ENCODE peak calls at places on chromosomes 2 and 18, in four cellular contexts. G, Q, U and I are unnamed samples.

GRCh38 chr2:55052087-55053061 is 2.1 kb upstream of the RTN4 start:
- DNase-seq in U (no peak), G (peak; percentile 48), Q (peak; percentile 84), I (no peak)

GRCh38 chr2:64482765-64483504 is 29.0 kb downstream of the LGALSL start:
- DNase-seq in Q (no peak), U (peak; percentile 80), G (peak; percentile 43), I (peak; percentile 75)

GRCh38 chr2:163878718-163879117 is 142.9 kb upstream of the FIGN start:
- DNase-seq in G (no peak), Q (peak; percentile 9), U (peak; percentile 25), I (peak; percentile 9)

GRCh38 chr18:58205780-58206160 is 161.7 kb downstream of the NEDD4L start:
- DNase-seq in G (no peak), U (no peak), Q (no peak), I (no peak)

GRCh38 chr2:204104821-204105220 is 168.3 kb downstream of the ICOS start:
- DNase-seq in G (no peak), U (no peak), Q (no peak), I (no peak)

GRCh38 chr2:162217596-162217995 is 25.6 kb downstream of the FAP start:
- DNase-seq in G (no peak), Q (peak; percentile 59), U (peak; percentile 22), I (no peak)

GRCh38 chr2:55232863-55233657 is 572 bp downstream of the RPS27A start:
- DNase-seq in G (peak; percentile 33), Q (peak; percentile 21), U (peak; percentile 65), I (peak; percentile 32)

GRCh38 chr2:23492941-23493340 is 108.0 kb downstream of the KLHL29 start:
- DNase-seq in G (no peak), U (no peak), Q (no peak), I (peak; percentile 76)

GRCh38 chr2:100321181-100321880 is 970 bp downstream of the LONRF2 start:
- DNase-seq in Q (peak; percentile 21), U (peak; percentile 44), G (peak; percentile 68), I (peak; percentile 19)

GRCh38 chr2:233384811-233385488 is 30.7 kb downstream of the DGKD start:
- DNase-seq in G (no peak), U (no peak), Q (no peak), I (peak; percentile 69)

GRCh38 chr2:110858993-110859770 is 126.8 kb downstream of the ACOXL start:
- DNase-seq in G (no peak), U (no peak), Q (no peak), I (no peak)

GRCh38 chr2:54657664-54658083 is 65.8 kb upstream of the EML6 start:
- DNase-seq in Q (peak; percentile 39), G (no peak), U (peak; percentile 60), I (no peak)

GRCh38 chr18:36576339-36576738 is 252.5 kb downstream of the TPGS2 start:
- DNase-seq in Q (no peak), G (no peak), U (no peak), I (no peak)

GRCh38 chr2:96342085-96342484 is 6.5 kb downstream of the NCAPH start:
- DNase-seq in U (peak; percentile 58), Q (peak; percentile 95), G (peak; percentile 90), I (peak; percentile 35)

GRCh38 chr2:147696426-147696825 is 148.4 kb upstream of the ACVR2A start:
- DNase-seq in G (peak; percentile 24), Q (no peak), U (peak; percentile 10), I (peak; percentile 62)

GRCh38 chr2:157486596-157487270 is 42.8 kb upstream of the CYTIP start:
- DNase-seq in G (peak; percentile 36), U (peak; percentile 46), Q (peak; percentile 35), I (peak; percentile 7)

GRCh38 chr18:58788971-58789797 is 75.5 kb upstream of the ZNF532 start:
- DNase-seq in Q (peak; percentile 84), U (peak; percentile 32), G (peak; percentile 81), I (peak; percentile 45)

GRCh38 chr2:58336416-58336815 is 95.3 kb upstream of the FANCL start:
- DNase-seq in G (no peak), U (no peak), Q (no peak), I (no peak)

GRCh38 chr2:203687161-203687560 is 19.3 kb upstream of the CD28 start:
- DNase-seq in Q (peak; percentile 31), U (no peak), G (peak; percentile 84), I (peak; percentile 88)

GRCh38 chr2:112301171-112301584 is 25.8 kb downstream of the ZC3H6 start:
- DNase-seq in Q (peak; percentile 77), U (peak; percentile 54), G (peak; percentile 94), I (peak; percentile 42)

GRCh38 chr2:240435457-240435954 is at the start of gene GPC1:
- DNase-seq in U (peak; percentile 90), G (peak; percentile 75), Q (peak; percentile 76), I (peak; percentile 83)

GRCh38 chr2:96527052-96527964 is 9.2 kb upstream of the ARID5A start:
- DNase-seq in Q (peak; percentile 18), U (peak; percentile 77), G (peak; percentile 33), I (no peak)

GRCh38 chr2:160140471-160140870 is 59.6 kb downstream of the ITGB6 start:
- DNase-seq in U (peak; percentile 41), G (peak; percentile 31), Q (peak; percentile 21), I (no peak)

GRCh38 chr18:3452750-3453539 is 3.0 kb downstream of the TGIF1 start:
- DNase-seq in Q (peak; percentile 41), U (peak; percentile 51), G (no peak), I (no peak)

GRCh38 chr2:202375006-202375610 is 1.0 kb upstream of the BMPR2 start:
- DNase-seq in U (peak; percentile 90), Q (peak; percentile 78), G (peak; percentile 93), I (peak; percentile 47)

GRCh38 chr2:188399159-188399558 is 107.5 kb downstream of the GULP1 start:
- DNase-seq in Q (peak; percentile 69), G (peak; percentile 70), U (peak; percentile 42), I (no peak)

GRCh38 chr2:6773007-6773693 is 92.6 kb downstream of the CMPK2 start:
- DNase-seq in U (peak; percentile 48), Q (peak; percentile 11), G (peak; percentile 29), I (peak; percentile 6)

GRCh38 chr2:121888189-121888557 is 132.7 kb downstream of the TSN start:
- DNase-seq in Q (no peak), G (no peak), U (no peak), I (peak; percentile 75)

GRCh38 chr2:81481994-81482368 is 1177.4 kb upstream of the LRRTM1 start:
- DNase-seq in U (no peak), G (no peak), Q (no peak), I (no peak)

GRCh38 chr2:54370405-54371104 is 85.6 kb upstream of the SPTBN1 start:
- DNase-seq in U (peak; percentile 58), Q (no peak), G (no peak), I (no peak)

GRCh38 chr18:79396431-79397287 is 929 bp downstream of the NFATC1 start:
- DNase-seq in Q (peak; percentile 26), G (peak; percentile 59), U (peak; percentile 77), I (peak; percentile 21)

GRCh38 chr2:79984476-79984875 is 320.1 kb downstream of the LRRTM1 start:
- DNase-seq in U (peak; percentile 46), G (peak; percentile 4), Q (peak; percentile 55), I (no peak)

GRCh38 chr2:20091305-20091991 is 40.0 kb upstream of the LAPTM4A start:
- DNase-seq in U (peak; percentile 97), Q (peak; percentile 97), G (peak; percentile 95), I (peak; percentile 87)

GRCh38 chr2:60094450-60094929 is 459.0 kb downstream of the BCL11A start:
- DNase-seq in Q (no peak), U (no peak), G (no peak), I (no peak)

GRCh38 chr2:1770566-1771380 is 26.5 kb upstream of the PXDN start:
- DNase-seq in Q (no peak), U (no peak), G (no peak), I (no peak)

DNA sequence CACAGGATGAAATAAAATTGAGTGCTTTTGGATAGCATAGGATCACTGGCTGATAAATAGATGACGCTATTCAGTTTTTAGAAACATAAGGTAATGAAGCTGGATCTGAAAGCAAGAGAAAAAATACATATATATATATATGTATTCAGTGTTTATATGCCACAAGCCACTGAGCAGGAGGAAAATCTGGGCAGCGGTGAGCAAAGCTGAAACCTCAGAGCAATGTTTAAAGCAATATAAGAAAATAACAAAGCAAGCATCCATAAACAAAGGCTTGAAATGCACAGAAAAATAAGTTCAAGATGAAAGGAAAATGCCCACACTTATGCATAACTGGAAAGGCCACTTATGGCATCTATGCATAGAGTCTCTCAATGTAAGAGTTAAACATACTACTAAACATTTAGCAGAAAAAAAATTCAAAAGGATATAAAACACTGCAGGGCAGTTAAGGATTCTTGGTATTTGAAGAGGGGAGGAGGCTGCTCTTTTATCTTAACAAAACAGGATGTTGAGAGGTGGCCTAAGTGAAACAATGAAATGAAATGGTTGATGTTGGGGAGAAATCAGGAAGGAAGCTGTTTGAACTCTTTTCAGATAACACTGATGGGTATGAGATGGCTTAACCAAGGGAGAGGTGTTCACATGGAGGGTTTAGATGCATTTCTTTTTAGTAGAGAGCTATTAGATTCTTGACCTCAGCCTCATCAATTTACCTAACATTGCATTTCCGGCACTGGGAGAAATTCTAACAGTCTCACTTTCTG is 129.1 kb downstream of the ARHGAP15 start:
- DNase-seq in G (no peak), Q (no peak), U (no peak), I (no peak)
- H2AFZ ChIP-seq in G (no peak overlapping the region), Q (no peak overlapping the region), U (no peak overlapping the region), I (no peak overlapping the region)

DNA sequence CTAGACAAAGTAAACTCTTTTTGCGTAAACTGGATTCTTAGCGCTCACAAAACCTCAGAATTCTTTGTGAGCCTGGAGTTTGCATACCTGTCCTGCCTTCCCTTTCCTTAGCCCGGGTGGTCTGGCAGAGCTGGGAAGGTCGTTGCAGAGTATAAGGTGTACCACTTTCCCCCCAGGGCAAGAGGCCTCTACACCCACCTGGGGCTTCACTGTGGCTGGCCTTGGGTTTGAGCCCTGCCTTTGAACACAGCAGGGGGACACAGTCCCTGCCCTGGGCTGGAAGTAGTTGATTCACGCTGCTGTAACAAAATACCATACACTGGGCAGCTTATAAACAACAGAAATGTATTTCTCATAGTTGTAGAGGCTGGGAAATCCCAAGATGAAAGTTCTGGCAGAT is 133.9 kb downstream of the B3GNT2 start:
- DNase-seq in Q (no peak), G (no peak), U (no peak), I (no peak)
- H3K4me1 ChIP-seq in Q (no peaks in the 10 kb centered on the region), G (no peaks in the 10 kb centered on the region), U (no peaks in the 10 kb centered on the region), I (no peaks in the 10 kb centered on the region)

GRCh38 chr18:11500153-11501122 is 109.0 kb upstream of the SLC35G4 start:
- DNase-seq in G (peak; percentile 100), Q (peak; percentile 98), U (peak; percentile 99), I (peak; percentile 98)
- H3K4me2 ChIP-seq in G (peak overlapping the region; percentile 41), Q (no peak overlapping the region), U (peak overlapping the region; percentile 49), I (peak overlapping the region; percentile 49)

GRCh38 chr2:179809606-179810005 is 51.8 kb downstream of the ZNF385B start:
- DNase-seq in Q (no peak), G (no peak), U (no peak), I (no peak)
- H2AFZ ChIP-seq in Q (no peak overlapping the region), G (no peak overlapping the region), U (no peak overlapping the region), I (no peak overlapping the region)

GRCh38 chr2:17786727-17787126 is 29.5 kb upstream of the MSGN1 start:
- DNase-seq in Q (no peak), U (no peak), G (no peak), I (no peak)
- H3K4me1 ChIP-seq in Q (peaks cover 4% of the 10 kb centered on the region), U (peaks cover 5% of the 10 kb centered on the region), G (peaks cover 2% of the 10 kb centered on the region), I (no peaks in the 10 kb centered on the region)

GRCh38 chr2:28871620-28872019 is 1.5 kb upstream of the TRMT61B start:
- DNase-seq in Q (no peak), G (no peak), U (no peak), I (no peak)
- H3K4me2 ChIP-seq in Q (no peak overlapping the region), G (no peak overlapping the region), U (no peak overlapping the region), I (no peak overlapping the region)